ENCODE peak calls at places on chromosomes 16 and 17, in six cellular contexts. Y is activated B cell treated with CpG ODN at 0.5 μM for 24 hours, R is epithelial cell of esophagus, J is lung, M is dorsolateral prefrontal cortex, H is nephron progenitor cell. V is an unnamed sample.

GRCh38 chr16:48136547-48137360 is 19.0 kb downstream of the ABCC12 start:
- DNase-seq in Y (no peak), J (no peak), M (no peak), H (no peak), R (no peak), V (no peak)

GRCh38 chr16:75532142-75532765 is 3.7 kb downstream of the CHST5 start:
- DNase-seq in Y (no peak), M (no peak), H (no peak), R (no peak), J (no peak), V (no peak)

GRCh38 chr17:50199651-50200446 is 1.6 kb downstream of the COL1A1 start:
- DNase-seq in Y (peak), M (peak), H (peak), J (peak), R (peak), V (peak)

GRCh38 chr17:82050761-82051641 is 610 bp downstream of the RFNG start:
- DNase-seq in Y (no peak), H (no peak), J (no peak), R (no peak), M (no peak), V (peak)

GRCh38 chr16:30394603-30395154 is 541 bp upstream of the ZNF48 start:
- DNase-seq in J (no peak), R (no peak), M (no peak), H (no peak), Y (no peak), V (no peak)

GRCh38 chr17:57834146-57834741 is 15.6 kb downstream of the MRPS23 start:
- DNase-seq in J (no peak), R (peak), M (peak), H (peak), Y (no peak), V (no peak)

GRCh38 chr17:34261568-34261967 is 6.5 kb downstream of the CCL2 start:
- DNase-seq in H (no peak), J (no peak), M (no peak), R (no peak), Y (no peak), V (no peak)

GRCh38 chr16:50864386-50864785 is 122.5 kb downstream of the CYLD start:
- DNase-seq in M (no peak), R (no peak), Y (no peak), H (no peak), J (peak), V (no peak)

GRCh38 chr16:29696881-29697331 is 17.9 kb downstream of the QPRT start:
- DNase-seq in J (no peak), H (no peak), M (no peak), R (no peak), Y (no peak), V (peak)

GRCh38 chr17:5381542-5381941 is 37.9 kb downstream of the NUP88 start:
- DNase-seq in J (no peak), H (no peak), M (no peak), Y (no peak), R (peak), V (no peak)

GRCh38 chr17:70050931-70051330 is 24.1 kb upstream of the KCNJ16 start:
- DNase-seq in Y (no peak), M (no peak), R (no peak), H (no peak), J (no peak), V (no peak)

GRCh38 chr17:4897198-4897657 is 2.1 kb upstream of the C17orf107 start:
- DNase-seq in H (no peak), Y (no peak), J (no peak), R (no peak), M (no peak), V (no peak)

GRCh38 chr16:77359065-77359502 is 75.8 kb downstream of the ADAMTS18 start:
- DNase-seq in J (no peak), M (no peak), R (peak), H (no peak), Y (no peak), V (no peak)

GRCh38 chr17:78275355-78275754 is 43.9 kb downstream of the TMEM235 start:
- DNase-seq in J (no peak), Y (no peak), H (no peak), M (no peak), R (no peak), V (no peak)

GRCh38 chr17:40617678-40618240 is 29.9 kb downstream of the SMARCE1 start:
- DNase-seq in J (no peak), Y (no peak), H (no peak), M (no peak), R (peak), V (no peak)

GRCh38 chr17:78526231-78527025 is 50.8 kb downstream of the DNAH17 start:
- DNase-seq in J (no peak), M (no peak), H (no peak), Y (no peak), R (no peak), V (no peak)

GRCh38 chr17:76528528-76529223 is 8.8 kb downstream of the CYGB start:
- DNase-seq in J (no peak), M (no peak), R (no peak), H (no peak), Y (no peak), V (no peak)
- TF ChIP-seq CTCF in J (no peak), M (no peak), R (no peak), H (no peak), Y (no peak), V (no peak)

GRCh38 chr16:63289834-63290460 is 1253.7 kb upstream of the CDH8 start:
- DNase-seq in R (peak), M (peak), J (no peak), Y (no peak), H (peak), V (no peak)
- TF ChIP-seq CTCF in R (peak), M (peak), J (peak), Y (no peak), H (peak), V (no peak)

DNA sequence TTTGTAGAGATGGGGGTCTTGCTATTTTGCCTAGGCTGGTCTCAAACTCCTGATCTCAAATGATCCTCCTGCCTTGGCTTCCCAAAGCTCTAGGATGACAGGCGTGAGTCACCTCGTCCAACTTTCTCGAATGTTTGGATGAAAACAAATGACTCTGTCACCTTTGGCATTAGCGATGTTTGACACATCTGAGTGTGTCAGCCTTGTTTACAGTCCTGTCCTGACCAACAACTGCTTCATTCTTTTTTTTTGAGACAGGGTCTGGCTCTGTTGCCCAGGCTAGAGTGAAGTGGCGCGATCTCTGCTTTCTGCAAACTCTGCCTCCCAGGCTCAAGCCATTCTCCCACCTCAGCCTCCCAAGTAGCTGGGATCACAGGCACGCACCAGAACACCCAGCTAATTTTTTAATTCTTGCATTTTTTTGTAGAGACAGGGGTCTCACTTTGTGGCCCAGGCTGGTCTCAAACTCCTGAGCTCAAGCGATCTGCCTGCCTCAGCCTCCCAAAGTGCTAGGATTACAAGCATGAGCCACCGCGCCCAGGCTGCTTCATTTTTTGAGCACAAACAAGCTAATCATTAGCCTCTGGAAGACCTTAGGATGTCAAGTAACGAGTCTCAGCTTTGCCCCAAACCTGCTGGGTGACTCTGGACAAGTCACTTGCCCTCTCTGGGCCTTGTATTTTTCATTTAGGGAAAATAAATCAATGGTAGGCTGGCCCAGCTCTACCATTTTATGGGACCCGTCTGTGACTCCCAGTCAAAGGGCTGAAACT is 7.4 kb downstream of the MYH11 start:
- DNase-seq in Y (no peak), M (no peak), J (no peak), H (no peak), R (peak), V (no peak)
- TF ChIP-seq CTCF in Y (no peak), M (no peak), J (no peak), H (no peak), R (no peak), V (no peak)

GRCh38 chr17:2074919-2075318 is 20.0 kb downstream of the HIC1 start:
- DNase-seq in Y (no peak), R (no peak), J (no peak), H (no peak), M (no peak), V (no peak)

GRCh38 chr17:2071421-2072281 is 16.7 kb downstream of the HIC1 start:
- DNase-seq in R (peak), H (no peak), J (no peak), Y (no peak), M (no peak), V (peak)

GRCh38 chr17:2076461-2076984 is 21.6 kb downstream of the HIC1 start:
- DNase-seq in M (no peak), R (no peak), H (no peak), Y (no peak), J (no peak), V (no peak)

GRCh38 chr17:2077040-2077439 is 22.1 kb downstream of the HIC1 start:
- DNase-seq in H (no peak), J (no peak), Y (no peak), M (no peak), R (no peak), V (no peak)

GRCh38 chr17:2075336-2076056 is 20.6 kb downstream of the HIC1 start:
- DNase-seq in M (no peak), J (no peak), H (no peak), R (no peak), Y (no peak), V (no peak)
- TF ChIP-seq CTCF in M (no peak), J (no peak), H (no peak), R (no peak), Y (no peak), V (no peak)

GRCh38 chr16:12211870-12212690 is 235.5 kb downstream of the SNX29 start:
- DNase-seq in J (no peak), H (no peak), M (no peak), R (no peak), Y (no peak), V (no peak)

GRCh38 chr16:12217341-12217740 is 240.8 kb downstream of the SNX29 start:
- DNase-seq in M (no peak), Y (no peak), R (peak), J (no peak), H (no peak), V (no peak)

GRCh38 chr16:12213180-12213579 is 236.6 kb downstream of the SNX29 start:
- DNase-seq in H (no peak), R (no peak), J (no peak), M (no peak), Y (no peak), V (no peak)

GRCh38 chr16:12214509-12214908 is 238.0 kb downstream of the SNX29 start:
- DNase-seq in H (no peak), Y (no peak), M (no peak), J (no peak), R (no peak), V (no peak)

GRCh38 chr16:12215302-12216105 is 239.0 kb downstream of the SNX29 start:
- DNase-seq in Y (no peak), M (no peak), R (no peak), H (no peak), J (no peak), V (no peak)
- TF ChIP-seq CTCF in Y (no peak), M (no peak), R (no peak), H (peak), J (no peak), V (no peak)

GRCh38 chr17:48522031-48522593 is 8.7 kb downstream of the HOXB1 start:
- DNase-seq in J (no peak), Y (no peak), R (no peak), H (peak), M (no peak), V (no peak)
- TF ChIP-seq CTCF in J (no peak), Y (no peak), R (no peak), H (no peak), M (no peak), V (no peak)

DNA sequence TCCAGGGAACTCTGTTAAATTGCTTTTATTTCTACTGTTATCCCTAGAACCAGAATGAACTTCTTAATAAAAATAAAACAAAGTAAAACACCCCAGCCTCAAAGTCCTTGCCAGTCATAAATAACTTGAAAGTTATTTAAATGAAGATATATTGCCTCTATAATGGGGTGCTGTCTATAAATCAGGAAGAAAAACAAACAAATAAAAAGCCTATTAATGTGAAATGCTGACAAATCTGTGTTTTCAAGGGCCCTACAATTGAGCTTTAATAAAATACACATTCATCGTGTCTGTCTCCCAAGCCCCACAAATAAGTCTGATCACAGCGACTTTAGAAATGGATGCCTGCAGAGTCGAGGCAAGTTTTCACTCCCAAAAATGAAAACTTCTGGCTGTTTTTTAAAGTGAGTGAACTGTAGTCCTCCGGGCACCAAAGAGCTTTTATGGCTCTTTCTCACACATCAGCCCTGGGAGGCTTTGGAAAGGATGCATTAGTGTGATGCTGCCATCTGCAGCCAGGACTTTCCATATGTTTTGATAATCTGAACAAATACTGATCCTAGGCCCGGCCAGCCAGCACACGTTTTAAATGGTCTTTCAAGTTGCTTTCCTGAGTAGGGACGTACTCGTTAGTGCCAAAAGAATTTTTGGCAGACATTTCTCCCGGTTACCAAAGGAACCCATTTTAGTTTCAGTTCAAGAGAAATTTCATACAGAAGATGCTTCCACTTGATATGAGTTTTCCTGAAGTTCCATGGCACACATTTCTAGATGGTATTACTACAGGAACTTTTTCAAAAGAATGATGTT is 16.3 kb downstream of the NACA2 start:
- DNase-seq in M (peak), J (no peak), R (peak), Y (no peak), H (peak), V (no peak)
- TF ChIP-seq CTCF in M (peak), J (no peak), R (peak), Y (no peak), H (peak), V (no peak)

GRCh38 chr16:87584271-87584670 is 18.0 kb upstream of the JPH3 start:
- DNase-seq in Y (no peak), R (no peak), H (no peak), J (no peak), M (no peak), V (no peak)

GRCh38 chr16:87581867-87582220 is 20.5 kb upstream of the JPH3 start:
- DNase-seq in Y (no peak), H (no peak), J (peak), M (no peak), R (peak), V (no peak)

GRCh38 chr16:87583453-87584131 is 18.7 kb upstream of the JPH3 start:
- DNase-seq in M (no peak), Y (no peak), J (no peak), R (no peak), H (no peak), V (no peak)

GRCh38 chr16:87582221-87582965 is 19.9 kb upstream of the JPH3 start:
- DNase-seq in H (no peak), R (no peak), Y (no peak), M (no peak), J (no peak), V (no peak)

DNA sequence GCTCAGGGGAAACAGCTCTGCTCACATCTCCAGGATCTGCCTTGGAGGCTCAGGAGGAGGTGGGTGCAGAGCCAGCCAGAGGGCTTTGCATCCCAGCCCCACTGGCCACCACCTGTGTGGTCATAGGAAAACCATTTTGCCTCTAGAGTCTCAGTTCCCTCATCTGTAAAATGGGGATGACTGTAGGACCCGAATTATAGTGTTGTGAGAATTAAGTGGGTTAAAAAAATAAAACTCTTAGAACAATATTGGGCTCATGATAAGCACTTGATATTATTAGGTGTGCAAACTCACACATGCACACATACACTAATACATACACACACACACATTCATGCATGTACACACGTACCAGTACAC is 19.4 kb upstream of the JPH3 start:
- DNase-seq in H (no peak), J (no peak), R (no peak), M (no peak), Y (no peak), V (no peak)
- TF ChIP-seq CTCF in H (no peak), J (no peak), R (no peak), M (no peak), Y (no peak), V (no peak)